ENCODE peak calls at places on chromosomes 12 and 14, in five cellular contexts. V, X, P, R and E are unnamed samples.

GRCh38 chr14:94654071-94654974 is 42.1 kb downstream of the SERPINA3 start:
- DNase-seq in V (no peak), X (no peak), P (peak; percentile 74), R (no peak), E (no peak)

GRCh38 chr12:27549801-27550652 is 26.0 kb downstream of the PPFIBP1 start:
- DNase-seq in V (peak; percentile 59), X (no peak), P (peak; percentile 99), R (no peak), E (peak; percentile 71)

GRCh38 chr12:101501410-101502045 is 26.4 kb downstream of the SPIC start:
- DNase-seq in V (no peak), X (no peak), P (no peak), R (no peak), E (no peak)

GRCh38 chr14:100332797-100333196 is 9.7 kb downstream of the SLC25A47 start:
- DNase-seq in V (no peak), X (no peak), P (no peak), R (no peak), E (no peak)

GRCh38 chr14:56813143-56813551 is 2.9 kb upstream of the OTX2 start:
- DNase-seq in V (no peak), X (peak; percentile 52), P (no peak), R (no peak), E (no peak)

GRCh38 chr12:57759360-57759980 is 4.6 kb downstream of the MARCHF9 start:
- DNase-seq in V (peak; percentile 37), X (no peak), P (peak; percentile 53), R (no peak), E (peak; percentile 68)

GRCh38 chr14:91888641-91889476 is 21.5 kb upstream of the TC2N start:
- DNase-seq in V (no peak), X (no peak), P (no peak), R (no peak), E (no peak)

GRCh38 chr12:93378373-93379310 is 917 bp downstream of the NUDT4 start:
- DNase-seq in V (peak; percentile 39), X (peak; percentile 66), P (no peak), R (no peak), E (peak; percentile 64)

GRCh38 chr12:58596381-58596780 is 323.9 kb downstream of the LRIG3 start:
- DNase-seq in V (no peak), X (no peak), P (no peak), R (no peak), E (no peak)

GRCh38 chr14:98259881-98260280 is 1012.1 kb downstream of the BCL11B start:
- DNase-seq in V (no peak), X (no peak), P (no peak), R (no peak), E (no peak)

GRCh38 chr14:105974902-105975301 is 448.5 kb downstream of the TMEM121 start:
- DNase-seq in V (peak; percentile 37), X (peak; percentile 37), P (peak; percentile 39), R (no peak), E (peak; percentile 12)

GRCh38 chr12:47904647-47905312 is at the start of gene VDR:
- DNase-seq in V (peak; percentile 91), X (peak; percentile 87), P (peak; percentile 28), R (no peak), E (peak; percentile 87)

GRCh38 chr12:95880895-95881294 is 22.1 kb downstream of the SNRPF start:
- DNase-seq in V (no peak), X (no peak), P (no peak), R (no peak), E (no peak)

GRCh38 chr12:5988088-5988487 is 43.0 kb upstream of the ANO2 start:
- DNase-seq in V (no peak), X (no peak), P (no peak), R (no peak), E (no peak)

GRCh38 chr14:87334997-87335675 is 657.8 kb downstream of the GALC start:
- DNase-seq in V (no peak), X (no peak), P (no peak), R (no peak), E (no peak)

DNA sequence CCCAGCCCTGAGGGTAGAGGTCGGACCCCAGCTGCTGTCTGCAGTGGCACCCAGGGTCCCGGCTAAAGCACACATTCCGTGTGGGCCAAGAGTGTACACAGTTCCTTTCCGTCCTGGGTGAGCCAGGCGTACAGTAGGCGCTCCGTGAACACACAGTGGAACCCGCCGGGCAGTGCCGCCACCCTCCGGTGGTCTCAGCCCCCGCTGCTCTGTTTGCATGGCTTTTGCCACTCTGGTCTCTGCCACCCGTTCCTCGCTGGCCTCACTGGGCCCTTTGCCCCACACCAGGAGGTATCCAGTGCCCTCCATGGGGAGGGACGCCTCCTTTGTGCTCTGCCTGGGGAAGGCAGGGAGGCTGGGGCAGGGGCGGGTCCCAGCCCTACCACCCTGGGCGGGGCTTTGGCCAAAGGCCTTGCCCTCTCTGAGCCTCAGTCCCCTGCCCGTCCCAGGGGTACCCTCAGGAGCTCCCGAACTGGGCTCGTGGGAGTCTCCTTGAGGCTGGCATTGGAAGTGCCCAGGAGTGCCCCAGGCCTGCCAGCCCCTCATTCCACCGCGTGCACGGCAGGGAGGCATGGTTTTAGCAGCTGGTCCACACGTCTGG is 13.0 kb downstream of the TRMT61A start:
- DNase-seq in V (no peak), X (no peak), P (no peak), R (no peak), E (no peak)
- TF ChIP-seq HDAC2 in V (no peak), X (no peak), P (no peak), R (no peak), E (no peak)

GRCh38 chr14:75290851-75291250 is 12.2 kb downstream of the FOS start:
- DNase-seq in V (no peak), X (no peak), P (no peak), R (no peak), E (no peak)

GRCh38 chr14:75292016-75292646 is 13.5 kb downstream of the FOS start:
- DNase-seq in V (no peak), X (no peak), P (no peak), R (no peak), E (no peak)

GRCh38 chr14:75292886-75293285 is 14.3 kb downstream of the FOS start:
- DNase-seq in V (no peak), X (no peak), P (no peak), R (no peak), E (no peak)

GRCh38 chr14:75289840-75290388 is 11.3 kb downstream of the FOS start:
- DNase-seq in V (no peak), X (no peak), P (no peak), R (no peak), E (no peak)

GRCh38 chr14:75291331-75291730 is 12.7 kb downstream of the FOS start:
- DNase-seq in V (no peak), X (no peak), P (no peak), R (no peak), E (no peak)
- TF ChIP-seq HDAC2 in V (no peak), X (no peak), P (no peak), R (no peak), E (no peak)

GRCh38 chr14:37251778-37252177 is 54.0 kb downstream of the MIPOL1 start:
- DNase-seq in V (no peak), X (no peak), P (peak; percentile 35), R (no peak), E (no peak)

GRCh38 chr14:37257651-37258050 is 59.9 kb downstream of the MIPOL1 start:
- DNase-seq in V (no peak), X (no peak), P (no peak), R (no peak), E (no peak)

GRCh38 chr14:37253905-37254304 is 56.2 kb downstream of the MIPOL1 start:
- DNase-seq in V (no peak), X (no peak), P (no peak), R (no peak), E (no peak)

GRCh38 chr14:37252434-37252833 is 54.7 kb downstream of the MIPOL1 start:
- DNase-seq in V (no peak), X (no peak), P (no peak), R (no peak), E (no peak)

GRCh38 chr14:37254411-37254947 is 56.7 kb downstream of the MIPOL1 start:
- DNase-seq in V (no peak), X (no peak), P (no peak), R (no peak), E (no peak)
- TF ChIP-seq HDAC2 in V (no peak), X (no peak), P (no peak), R (no peak), E (no peak)

DNA sequence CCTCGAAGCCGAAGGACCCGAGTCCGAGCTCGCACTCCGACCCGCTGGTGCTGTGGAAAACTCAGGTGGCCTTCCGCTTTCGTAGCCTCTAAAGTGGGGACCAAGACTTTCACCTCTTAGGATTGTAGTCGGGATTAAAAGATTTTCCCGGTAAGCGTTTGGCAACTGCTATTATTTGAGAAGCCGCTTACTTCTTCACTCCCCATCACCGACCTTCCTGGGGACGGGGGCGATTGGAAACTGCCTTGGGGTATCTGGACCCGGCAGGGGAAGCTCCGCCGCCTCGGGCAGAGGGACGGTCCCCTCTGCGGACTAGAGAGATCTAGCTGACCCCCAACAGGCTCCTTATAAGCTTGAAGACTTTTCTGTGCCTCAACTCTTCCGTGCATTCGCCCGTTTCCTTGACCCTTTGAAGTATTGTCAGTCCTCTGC is 656 bp downstream of the TRAFD1 start:
- DNase-seq in V (peak; percentile 31), X (no peak), P (no peak), R (no peak), E (no peak)
- TF ChIP-seq HDAC2 in V (no peak), X (no peak), P (no peak), R (no peak), E (no peak)

DNA sequence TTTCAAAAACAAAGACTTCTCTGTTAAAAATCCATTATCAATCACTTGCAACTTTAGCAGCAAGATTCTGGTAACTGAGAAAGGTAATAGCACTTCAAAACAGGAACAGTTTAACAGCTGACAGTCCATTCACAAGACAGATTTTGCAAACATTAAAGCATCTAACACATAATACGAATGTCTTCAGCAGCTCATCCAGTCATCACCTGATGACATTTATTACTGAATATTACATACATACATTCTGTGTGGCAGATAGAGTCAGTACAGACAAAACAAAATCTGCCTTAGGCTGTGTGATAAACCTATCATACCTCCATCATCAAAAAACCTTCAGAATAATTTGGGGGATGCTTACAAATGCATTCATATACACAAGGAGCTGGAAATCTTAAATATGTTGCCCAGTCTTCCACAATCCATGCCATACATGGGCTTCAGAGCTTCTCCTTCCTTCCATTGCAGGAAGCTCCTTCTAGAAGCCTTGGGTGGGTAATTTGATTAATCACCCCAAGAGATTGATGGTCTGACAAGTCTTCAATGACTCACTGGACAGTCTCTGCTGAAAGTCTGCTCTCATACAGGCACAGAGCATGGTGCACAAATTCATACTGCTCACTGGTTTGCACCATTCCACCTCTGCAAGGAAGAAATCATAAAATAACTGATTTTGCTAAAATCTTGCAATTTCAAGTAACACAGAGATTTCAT is 1.6 kb upstream of the PTPRB start:
- DNase-seq in V (peak; percentile 11), X (no peak), P (no peak), R (no peak), E (no peak)
- TF ChIP-seq HDAC2 in V (no peak), X (no peak), P (no peak), R (no peak), E (no peak)